ENCODE peak calls at places on chromosomes 11 and 22, in nine cellular contexts. Y, U, S, E, A, I, M, P and C are unnamed samples.
A peak's percentile ranks its signal among the peaks of the same experiment; 100 is the strongest.

GRCh38 chr11:40380871-40381270 is 1078.6 kb downstream of the LRRC4C start:
- DNase-seq in Y (no peak), U (no peak), S (no peak), E (no peak), A (no peak), I (no peak), M (no peak), P (no peak), C (no peak)

GRCh38 chr11:67275606-67276409 is 9.5 kb downstream of the GRK2 start:
- DNase-seq in Y (no peak), U (no peak), S (no peak), E (no peak), A (no peak), I (peak; percentile 8), M (peak; percentile 23), P (no peak), C (no peak)

GRCh38 chr11:76598426-76598839 is 72.1 kb downstream of the LRRC32 start:
- DNase-seq in Y (no peak), U (peak; percentile 51), S (peak; percentile 26), E (peak; percentile 56), A (peak; percentile 72), I (peak; percentile 69), M (peak; percentile 59), P (peak; percentile 74), C (peak; percentile 61)

GRCh38 chr11:15347969-15348734 is 233.4 kb downstream of the INSC start:
- DNase-seq in Y (no peak), U (no peak), S (no peak), E (no peak), A (no peak), I (no peak), M (no peak), P (no peak), C (no peak)

GRCh38 chr11:60981515-60981914 is 10.0 kb downstream of the CD6 start:
- DNase-seq in Y (no peak), U (no peak), S (no peak), E (no peak), A (no peak), I (no peak), M (no peak), P (no peak), C (no peak)

GRCh38 chr11:112166561-112166960 is 611 bp upstream of the TEX12 start:
- DNase-seq in Y (no peak), U (no peak), S (no peak), E (no peak), A (no peak), I (no peak), M (no peak), P (peak; percentile 70), C (peak; percentile 47)

GRCh38 chr11:130070109-130070828 is 575 bp downstream of the APLP2 start:
- DNase-seq in Y (no peak), U (peak; percentile 28), S (peak; percentile 40), E (peak; percentile 13), A (peak; percentile 80), I (peak; percentile 65), M (peak; percentile 42), P (peak; percentile 46), C (peak; percentile 27)

GRCh38 chr11:109196016-109196415 is 226.0 kb upstream of the C11orf87 start:
- DNase-seq in Y (no peak), U (peak; percentile 10), S (no peak), E (peak; percentile 3), A (no peak), I (no peak), M (no peak), P (peak; percentile 24), C (peak; percentile 39)

GRCh38 chr22:43826142-43827093 is 14.3 kb upstream of the EFCAB6 start:
- DNase-seq in Y (no peak), U (peak; percentile 86), S (no peak), E (peak; percentile 81), A (no peak), I (peak; percentile 70), M (no peak), P (peak; percentile 73), C (peak; percentile 86)

GRCh38 chr11:44498524-44498923 is 66.9 kb upstream of the CD82 start:
- DNase-seq in Y (no peak), U (no peak), S (peak; percentile 76), E (no peak), A (no peak), I (no peak), M (no peak), P (no peak), C (no peak)

GRCh38 chr11:44496391-44496790 is 69.1 kb upstream of the CD82 start:
- DNase-seq in Y (no peak), U (no peak), S (no peak), E (no peak), A (no peak), I (no peak), M (no peak), P (no peak), C (no peak)

GRCh38 chr11:44493929-44494328 is 71.5 kb upstream of the CD82 start:
- DNase-seq in Y (no peak), U (no peak), S (no peak), E (no peak), A (no peak), I (no peak), M (no peak), P (no peak), C (no peak)

GRCh38 chr11:44502506-44502905 is 63.0 kb upstream of the CD82 start:
- DNase-seq in Y (no peak), U (no peak), S (no peak), E (no peak), A (no peak), I (no peak), M (no peak), P (no peak), C (no peak)

GRCh38 chr11:44497995-44498394 is 67.5 kb upstream of the CD82 start:
- DNase-seq in Y (no peak), U (no peak), S (peak; percentile 61), E (no peak), A (no peak), I (no peak), M (no peak), P (no peak), C (no peak)
- H3K4me3 ChIP-seq in Y (no peak overlapping the region), U (no peak overlapping the region), S (no peak overlapping the region), E (no peak overlapping the region), A (no peak overlapping the region), I (no peak overlapping the region), M (no peak overlapping the region), P (no peak overlapping the region), C (no peak overlapping the region)

GRCh38 chr11:134725939-134726639 is 314.0 kb upstream of the B3GAT1 start:
- DNase-seq in Y (no peak), U (no peak), S (no peak), E (no peak), A (peak; percentile 42), I (no peak), M (no peak), P (no peak), C (no peak)
- TF ChIP-seq CTCF in Y (no peak), U (no peak), S (no peak), E (no peak), A (no peak), I (peak; percentile 20), M (no peak), P (no peak), C (no peak)

DNA sequence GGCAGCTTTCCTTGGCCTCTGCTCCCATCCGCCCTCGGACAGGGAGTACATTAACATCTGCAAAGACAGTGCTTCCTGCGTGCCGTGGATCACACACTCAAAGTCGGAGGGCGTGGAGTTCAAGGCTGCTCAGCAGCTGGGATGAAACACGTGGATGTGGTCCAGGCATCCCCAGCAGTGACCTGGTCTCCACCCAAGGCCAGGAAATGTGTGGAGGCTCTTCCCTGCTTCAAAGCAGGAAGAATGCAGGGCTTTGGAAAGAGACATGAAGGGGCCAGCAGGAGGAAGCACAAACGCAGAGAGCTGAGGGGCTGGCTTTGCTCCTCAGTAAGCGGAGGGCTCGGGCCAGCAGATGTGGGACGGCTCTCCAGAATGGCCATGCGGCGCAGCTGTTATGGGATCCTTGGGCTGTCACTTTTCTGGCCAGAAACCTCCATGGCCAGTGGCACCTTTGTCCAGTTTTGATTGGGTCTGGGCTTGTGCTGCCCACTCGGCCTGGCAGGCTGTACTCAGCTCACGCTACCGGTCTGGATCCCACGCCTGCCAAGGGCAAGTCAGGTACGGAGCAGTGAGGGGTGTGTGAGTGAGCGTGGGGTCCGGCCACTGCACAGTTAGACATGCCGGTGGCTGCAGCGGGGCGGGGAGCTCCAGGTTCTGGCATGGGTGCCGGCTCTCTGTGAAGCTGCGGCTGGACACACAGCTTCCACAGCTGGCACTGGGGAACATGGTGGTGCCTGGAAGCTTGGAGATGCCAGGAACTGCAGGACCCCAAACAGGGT is 438.0 kb downstream of the TBC1D22A start:
- DNase-seq in Y (no peak), U (no peak), S (no peak), E (no peak), A (no peak), I (no peak), M (no peak), P (peak; percentile 19), C (peak; percentile 8)
- H3K4me3 ChIP-seq in Y (no peak overlapping the region), U (no peak overlapping the region), S (no peak overlapping the region), E (no peak overlapping the region), A (no peak overlapping the region), I (no peak overlapping the region), M (no peak overlapping the region), P (no peak overlapping the region), C (no peak overlapping the region)

GRCh38 chr11:77823775-77824174 is 2.8 kb downstream of the AAMDC start:
- DNase-seq in Y (no peak), U (peak; percentile 19), S (no peak), E (peak; percentile 52), A (no peak), I (no peak), M (no peak), P (peak; percentile 71), C (peak; percentile 89)

GRCh38 chr11:77819921-77820564 is 479 bp downstream of the RSF1 start:
- DNase-seq in Y (no peak), U (peak; percentile 23), S (peak; percentile 42), E (peak; percentile 27), A (peak; percentile 68), I (peak; percentile 58), M (peak; percentile 54), P (peak; percentile 39), C (peak; percentile 18)

GRCh38 chr11:77821349-77821851 is 456 bp downstream of the AAMDC start:
- DNase-seq in Y (no peak), U (peak; percentile 47), S (peak; percentile 30), E (peak; percentile 40), A (peak; percentile 51), I (peak; percentile 12), M (no peak), P (peak; percentile 55), C (peak; percentile 50)

GRCh38 chr11:77819411-77819920 is 1.1 kb downstream of the RSF1 start:
- DNase-seq in Y (peak; percentile 55), U (peak; percentile 89), S (peak; percentile 73), E (peak; percentile 88), A (peak; percentile 78), I (peak; percentile 89), M (peak; percentile 88), P (peak; percentile 91), C (peak; percentile 86)

DNA sequence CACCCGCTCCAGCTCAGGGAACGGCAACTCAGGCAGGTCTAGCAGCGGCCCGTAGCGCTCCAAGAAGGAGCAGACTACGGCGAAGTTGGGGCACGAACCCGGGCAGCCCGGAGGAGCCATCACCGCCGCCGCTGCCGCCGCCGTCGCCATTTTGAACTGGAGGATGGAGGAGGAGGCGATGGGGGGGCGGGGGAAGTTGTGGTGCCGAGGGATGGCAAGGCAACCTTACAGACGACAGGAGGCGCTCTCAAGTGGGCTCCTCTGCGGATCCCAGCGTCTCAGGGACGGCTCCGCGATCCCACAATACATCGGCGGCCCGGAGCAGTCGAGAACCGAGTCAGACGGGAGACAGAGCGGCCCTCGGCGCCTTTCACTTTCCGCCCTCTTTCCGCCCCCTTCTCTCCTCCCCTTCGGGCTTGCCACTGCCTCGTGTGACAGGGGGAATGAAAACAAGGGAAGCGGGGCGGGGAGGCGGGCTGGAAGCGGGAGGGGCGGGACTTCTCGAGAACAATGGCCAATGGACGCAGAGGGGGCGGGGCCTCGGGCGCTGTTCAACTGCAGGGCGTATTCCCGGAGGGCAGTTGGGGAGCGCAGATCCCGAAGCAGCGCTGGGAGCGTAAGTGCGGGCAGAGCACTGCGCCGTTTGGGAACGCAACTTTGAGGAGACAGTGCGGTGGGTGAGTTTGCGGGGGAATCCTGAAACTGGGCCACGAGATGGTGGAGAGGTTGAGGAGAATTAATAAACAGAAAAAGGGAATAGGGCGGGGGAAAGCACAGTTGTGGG is at the start of the genes AAMDC and RSF1:
- DNase-seq in Y (peak; percentile 98), U (peak; percentile 99), S (peak; percentile 97), E (peak; percentile 99), A (peak; percentile 93), I (peak; percentile 100), M (peak; percentile 99), P (peak; percentile 100), C (peak; percentile 99)
- TF ChIP-seq CTCF in Y (peak; percentile 82), U (peak; percentile 86), S (peak; percentile 74), E (peak; percentile 88), A (peak; percentile 73), I (peak; percentile 67), M (peak; percentile 85), P (peak; percentile 69), C (peak; percentile 86)